ENCODE peak calls at places on chromosome 21, in nine cellular contexts. B is AG08396; V is cerebellar cortex; T is NCI-H1694 treated with DMSO at 0.1 percent for 48 hours; M is OCI-M1; U is NCI-H510A; O is activated naive CD4-positive, alpha-beta T cell; H is ureter; C is brain pericyte. P is an unnamed sample.

GRCh38 chr21:35743571-35743970 is 316.8 kb downstream of the SETD4 start:
- DNase-seq in M (no peak), H (no peak), B (no peak), C (no peak), U (no peak), O (no peak), V (no peak), T (no peak), P (no peak)

GRCh38 chr21:44986471-44987291 is 46.9 kb downstream of the SLX9 start:
- DNase-seq in O (no peak), H (no peak), C (no peak), T (no peak), M (no peak), V (peak), B (no peak), U (no peak), P (no peak)

GRCh38 chr21:45202889-45203288 is 84.8 kb downstream of the POFUT2 start:
- DNase-seq in T (no peak), O (no peak), M (no peak), C (no peak), B (no peak), V (peak), H (no peak), U (no peak), P (no peak)

GRCh38 chr21:37225440-37225839 is 41.7 kb downstream of the VPS26C start:
- DNase-seq in U (no peak), T (no peak), V (no peak), C (no peak), H (no peak), M (peak), B (no peak), O (no peak), P (peak)

GRCh38 chr21:26060335-26061115 is 110.0 kb downstream of the APP start:
- DNase-seq in V (no peak), T (no peak), B (no peak), U (no peak), H (no peak), M (no peak), O (no peak), C (no peak), P (no peak)

GRCh38 chr21:46077674-46078101 is 20.2 kb upstream of the COL6A2 start:
- DNase-seq in H (no peak), V (no peak), M (no peak), U (no peak), O (no peak), T (no peak), B (no peak), C (no peak), P (no peak)

GRCh38 chr21:35529141-35529863 is 480.2 kb upstream of the RUNX1 start:
- DNase-seq in T (no peak), H (no peak), M (peak), U (no peak), V (no peak), C (peak), B (peak), O (no peak), P (no peak)

GRCh38 chr21:37866027-37866426 is 50.2 kb downstream of the KCNJ6 start:
- DNase-seq in C (no peak), H (no peak), B (no peak), T (no peak), O (no peak), V (no peak), M (peak), U (no peak), P (peak)

GRCh38 chr21:37220433-37220980 is 46.6 kb downstream of the VPS26C start:
- DNase-seq in O (no peak), C (no peak), H (no peak), V (peak), T (peak), B (peak), M (peak), U (no peak), P (no peak)

GRCh38 chr21:32004281-32004680 is 131.5 kb downstream of the HUNK start:
- DNase-seq in O (no peak), B (no peak), H (no peak), T (no peak), U (no peak), M (no peak), V (no peak), C (no peak), P (no peak)

GRCh38 chr21:25664462-25665070 is 25.5 kb downstream of the JAM2 start:
- DNase-seq in B (no peak), T (no peak), H (no peak), V (no peak), O (no peak), U (no peak), M (no peak), C (no peak), P (no peak)

GRCh38 chr21:36541721-36542139 is 61.8 kb upstream of the CLDN14 start:
- DNase-seq in T (no peak), U (no peak), V (no peak), B (no peak), C (no peak), H (no peak), O (no peak), M (no peak), P (no peak)

GRCh38 chr21:25813917-25814316 is 79.1 kb downstream of the GABPA start:
- DNase-seq in C (no peak), B (no peak), M (no peak), H (no peak), T (no peak), O (no peak), U (no peak), V (no peak), P (no peak)

GRCh38 chr21:42174173-42174572 is 44.8 kb upstream of the ABCG1 start:
- DNase-seq in C (no peak), T (no peak), O (no peak), U (no peak), B (no peak), V (no peak), H (no peak), M (peak), P (no peak)

GRCh38 chr21:35579520-35580293 is 480.6 kb downstream of the SETD4 start:
- DNase-seq in C (no peak), M (no peak), B (no peak), V (no peak), H (no peak), U (no peak), O (no peak), T (no peak), P (no peak)

P was measured in KBM-7.